ENCODE peak calls at places on chromosomes 13 and 19, in ten cellular contexts. E is transverse colon, A is stomach, W is HCT116, K is breast epithelium, Y is sigmoid colon, V is SK-N-SH, Q is K562, G is HepG2, F is GM12878. L is an unnamed sample. For H3K4me1, the result is how much of the 10 kb centered on the place peaks cover.

GRCh38 chr13:110210604-110210985 is 96.4 kb downstream of the COL4A1 start:
- DNase-seq in E (no peak), A (no peak), W (no peak), K (no peak), Y (no peak), V (no peak), Q (no peak), G (no peak), F (no peak), L (no peak)

GRCh38 chr13:34545461-34545860 is 396.6 kb upstream of the NBEA start:
- DNase-seq in E (no peak), A (no peak), W (no peak), K (no peak), Y (no peak), V (no peak), Q (no peak), G (no peak), F (no peak), L (no peak)

GRCh38 chr19:19615086-19615485 is 3.4 kb downstream of the PBX4 start:
- DNase-seq in E (no peak), A (no peak), W (peak), K (no peak), Y (no peak), V (no peak), Q (no peak), G (no peak), F (no peak), L (no peak)

GRCh38 chr13:109243311-109243951 is 543.0 kb downstream of the IRS2 start:
- DNase-seq in E (no peak), A (no peak), W (peak), K (no peak), Y (no peak), V (no peak), Q (peak), G (no peak), F (no peak), L (no peak)

GRCh38 chr19:2618611-2619010 is 83.9 kb downstream of the GNG7 start:
- DNase-seq in E (peak), A (peak), W (peak), K (no peak), Y (peak), V (no peak), Q (no peak), G (no peak), F (no peak), L (peak)

GRCh38 chr13:24032252-24032651 is 128.3 kb upstream of the SPATA13 start:
- DNase-seq in E (no peak), A (no peak), W (no peak), K (no peak), Y (no peak), V (no peak), Q (no peak), G (no peak), F (no peak), L (no peak)

GRCh38 chr13:97946951-97947588 is 6.4 kb upstream of the IPO5 start:
- DNase-seq in E (no peak), A (no peak), W (no peak), K (no peak), Y (no peak), V (no peak), Q (no peak), G (no peak), F (no peak), L (no peak)

GRCh38 chr13:23289917-23290357 is 109.2 kb downstream of the SGCG start:
- DNase-seq in E (no peak), A (no peak), W (no peak), K (no peak), Y (no peak), V (peak), Q (no peak), G (no peak), F (no peak), L (no peak)

GRCh38 chr19:50513746-50514345 is at the start of gene ASPDH:
- DNase-seq in E (no peak), A (no peak), W (no peak), K (no peak), Y (no peak), V (peak), Q (no peak), G (no peak), F (no peak), L (peak)

GRCh38 chr13:74288361-74288911 is 154.2 kb upstream of the KLF12 start:
- DNase-seq in E (peak), A (peak), W (no peak), K (no peak), Y (peak), V (peak), Q (no peak), G (no peak), F (no peak), L (peak)

GRCh38 chr13:65914707-65915106 is 1315.4 kb downstream of the PCDH9 start:
- DNase-seq in E (no peak), A (no peak), W (no peak), K (no peak), Y (no peak), V (no peak), Q (no peak), G (no peak), F (no peak), L (no peak)

GRCh38 chr13:98103942-98104880 is 38.7 kb upstream of the FARP1 start:
- DNase-seq in E (no peak), A (no peak), W (no peak), K (no peak), Y (no peak), V (peak), Q (no peak), G (peak), F (no peak), L (no peak)

GRCh38 chr13:62110079-62110478 is 694.4 kb upstream of the PCDH20 start:
- DNase-seq in E (no peak), A (no peak), W (no peak), K (no peak), Y (no peak), V (no peak), Q (no peak), G (no peak), F (no peak), L (no peak)

GRCh38 chr19:43872547-43873336 is 45.6 kb downstream of the ZNF283 start:
- DNase-seq in E (no peak), A (no peak), W (peak), K (no peak), Y (no peak), V (no peak), Q (no peak), G (no peak), F (no peak), L (no peak)

GRCh38 chr13:100330662-100331061 is 241.8 kb downstream of the PCCA start:
- DNase-seq in E (no peak), A (no peak), W (no peak), K (no peak), Y (no peak), V (no peak), Q (no peak), G (no peak), F (no peak), L (no peak)

GRCh38 chr13:43776680-43777079 is 10.1 kb downstream of the ENOX1 start:
- DNase-seq in E (no peak), A (no peak), W (no peak), K (no peak), Y (no peak), V (no peak), Q (no peak), G (no peak), F (no peak), L (no peak)

GRCh38 chr19:20179946-20180345 is 12.9 kb downstream of the ZNF486 start:
- DNase-seq in E (no peak), A (no peak), W (no peak), K (no peak), Y (no peak), V (no peak), Q (no peak), G (no peak), F (no peak), L (no peak)

GRCh38 chr13:75691183-75691582 is 55.1 kb downstream of the LMO7 start:
- DNase-seq in E (no peak), A (no peak), W (no peak), K (no peak), Y (no peak), V (no peak), Q (no peak), G (peak), F (no peak), L (no peak)

GRCh38 chr19:30391052-30391451 is 18.9 kb downstream of the ZNF536 start:
- DNase-seq in E (no peak), A (no peak), W (no peak), K (no peak), Y (no peak), V (no peak), Q (no peak), G (no peak), F (no peak), L (no peak)

GRCh38 chr13:112907286-112907685 is 61.7 kb upstream of the MCF2L start:
- DNase-seq in E (no peak), A (no peak), W (no peak), K (peak), Y (no peak), V (no peak), Q (no peak), G (no peak), F (no peak), L (no peak)

GRCh38 chr13:75860935-75861334 is 224.8 kb downstream of the LMO7 start:
- DNase-seq in E (no peak), A (no peak), W (no peak), K (no peak), Y (no peak), V (no peak), Q (no peak), G (no peak), F (no peak), L (no peak)

GRCh38 chr13:113298001-113298945 is 1.2 kb downstream of the LAMP1 start:
- DNase-seq in E (no peak), A (no peak), W (no peak), K (no peak), Y (no peak), V (no peak), Q (peak), G (no peak), F (no peak), L (no peak)

GRCh38 chr13:73189365-73189764 is 130.6 kb downstream of the KLF5 start:
- DNase-seq in E (no peak), A (no peak), W (no peak), K (no peak), Y (no peak), V (no peak), Q (no peak), G (no peak), F (no peak), L (no peak)

GRCh38 chr19:3186891-3187661 is 1.3 kb downstream of the NCLN start:
- DNase-seq in E (peak), A (no peak), W (no peak), K (no peak), Y (no peak), V (no peak), Q (no peak), G (no peak), F (no peak), L (no peak)

GRCh38 chr19:18568367-18568766 is 3.3 kb upstream of the UBA52 start:
- DNase-seq in E (no peak), A (no peak), W (no peak), K (no peak), Y (no peak), V (no peak), Q (no peak), G (no peak), F (no peak), L (no peak)

GRCh38 chr13:87669379-87669978 is 1.7 kb upstream of the SLITRK5 start:
- DNase-seq in E (no peak), A (no peak), W (no peak), K (no peak), Y (no peak), V (peak), Q (no peak), G (peak), F (no peak), L (no peak)

GRCh38 chr19:45376045-45376724 is 5.8 kb upstream of the ERCC2 start:
- DNase-seq in E (no peak), A (no peak), W (peak), K (no peak), Y (peak), V (peak), Q (no peak), G (peak), F (no peak), L (no peak)

GRCh38 chr13:99626461-99627082 is 125.3 kb downstream of the TM9SF2 start:
- DNase-seq in E (no peak), A (no peak), W (peak), K (no peak), Y (no peak), V (no peak), Q (no peak), G (no peak), F (no peak), L (no peak)

GRCh38 chr13:49498211-49498610 is 2.5 kb downstream of the PHF11 start:
- DNase-seq in E (no peak), A (no peak), W (no peak), K (no peak), Y (no peak), V (no peak), Q (no peak), G (no peak), F (no peak), L (no peak)

GRCh38 chr19:48544856-48545750 is 6.9 kb upstream of the SULT2B1 start:
- DNase-seq in E (no peak), A (no peak), W (no peak), K (no peak), Y (no peak), V (no peak), Q (no peak), G (no peak), F (no peak), L (no peak)

GRCh38 chr13:21849323-21849722 is 178.4 kb downstream of the FGF9 start:
- DNase-seq in E (no peak), A (no peak), W (peak), K (no peak), Y (no peak), V (peak), Q (peak), G (peak), F (peak), L (no peak)

GRCh38 chr13:62387642-62388041 is 972.0 kb upstream of the PCDH20 start:
- DNase-seq in E (no peak), A (no peak), W (peak), K (no peak), Y (no peak), V (peak), Q (no peak), G (no peak), F (no peak), L (no peak)

DNA sequence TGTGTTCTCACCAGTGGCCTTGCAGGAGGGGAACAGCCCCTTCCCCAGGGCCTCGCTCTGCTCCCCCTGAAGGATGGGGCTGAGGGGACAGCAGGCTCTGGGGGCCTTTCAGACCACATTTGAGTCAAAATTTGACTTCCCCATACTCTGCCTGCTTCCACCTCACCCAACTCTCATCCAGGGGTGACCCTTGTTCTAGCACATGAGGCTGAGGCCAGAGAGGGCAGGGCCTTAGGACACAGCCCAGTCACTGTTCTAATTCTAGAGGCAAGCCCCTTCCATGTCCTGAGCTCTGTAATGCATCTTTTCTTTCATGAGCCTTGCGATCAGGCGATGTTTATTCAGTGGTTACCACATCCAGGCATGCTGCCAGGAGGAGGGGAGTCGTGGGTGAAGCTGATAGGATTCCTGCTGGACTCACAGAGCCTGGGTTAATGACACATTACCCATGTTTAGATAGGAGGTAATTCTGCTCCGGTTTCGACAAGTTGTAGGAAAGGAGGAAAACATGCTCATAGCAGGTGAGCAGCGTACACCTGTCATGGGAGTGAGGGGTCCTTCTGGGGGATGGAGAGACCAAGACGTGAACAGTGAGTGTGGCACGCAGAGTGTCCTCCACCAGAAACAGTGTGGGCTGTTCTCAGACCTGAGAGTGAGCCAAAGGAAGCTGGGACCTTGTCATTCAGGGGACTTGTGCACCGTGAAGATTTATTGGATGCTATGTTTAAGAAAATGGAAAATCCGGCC is 9.3 kb downstream of the RPS9 start:
- DNase-seq in E (peak), A (peak), W (peak), K (peak), Y (peak), V (peak), Q (peak), G (peak), F (no peak), L (no peak)
- TF ChIP-seq POLR2AphosphoS5 in E (peak), A (peak), W (no peak), K (peak), Y (peak), V (peak), Q (peak), G (no peak), F (no peak), L (peak)

GRCh38 chr19:40464059-40465024 is 1.2 kb downstream of the BLVRB start:
- DNase-seq in E (peak), A (peak), W (peak), K (peak), Y (peak), V (peak), Q (peak), G (peak), F (no peak), L (peak)
- H3K4me1 ChIP-seq in E (under half), A (under half), W (under half), K (under half), Y (under half), V (under half), Q (half or more), G (half or more), F (under half), L (half or more)

DNA sequence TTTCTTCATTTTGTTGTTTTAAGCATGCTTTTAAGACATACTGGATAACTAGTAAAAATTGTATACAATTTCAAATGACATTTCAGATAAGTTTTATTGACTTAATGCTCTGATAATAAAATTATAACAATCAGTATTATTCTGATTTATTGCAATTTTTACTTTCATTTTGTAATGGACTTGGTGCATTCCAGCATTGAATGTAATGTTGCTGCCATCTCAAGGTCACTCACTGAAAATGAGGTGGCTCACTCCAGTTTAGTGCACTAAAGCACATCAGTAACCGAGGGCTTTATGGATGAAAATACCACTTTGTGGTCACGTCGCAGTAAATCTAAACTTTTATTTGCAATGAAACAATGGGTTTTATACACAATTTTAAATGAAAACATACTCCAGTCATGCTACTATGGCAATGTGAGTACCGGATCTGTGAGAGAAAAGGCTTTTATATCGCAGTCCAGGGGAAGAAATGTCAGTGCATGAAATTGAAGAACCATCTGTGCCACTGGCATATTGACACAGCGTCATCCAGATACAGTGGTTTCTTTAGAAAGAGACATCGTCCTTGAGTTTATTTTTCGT is 20.7 kb upstream of the ZNF507 start:
- DNase-seq in E (no peak), A (no peak), W (no peak), K (no peak), Y (no peak), V (no peak), Q (no peak), G (no peak), F (no peak), L (no peak)
- H3K27ac ChIP-seq in E (no peak), A (no peak), W (no peak), K (no peak), Y (no peak), V (no peak), Q (no peak), G (no peak), F (no peak), L (peak)

GRCh38 chr19:55279773-55280643 is at the start of gene HSPBP1:
- DNase-seq in E (peak), A (peak), W (peak), K (peak), Y (peak), V (peak), Q (peak), G (peak), F (peak), L (peak)
- TF ChIP-seq POLR2AphosphoS5 in E (peak), A (peak), W (peak), K (peak), Y (peak), V (peak), Q (no peak), G (peak), F (peak), L (peak)

DNA sequence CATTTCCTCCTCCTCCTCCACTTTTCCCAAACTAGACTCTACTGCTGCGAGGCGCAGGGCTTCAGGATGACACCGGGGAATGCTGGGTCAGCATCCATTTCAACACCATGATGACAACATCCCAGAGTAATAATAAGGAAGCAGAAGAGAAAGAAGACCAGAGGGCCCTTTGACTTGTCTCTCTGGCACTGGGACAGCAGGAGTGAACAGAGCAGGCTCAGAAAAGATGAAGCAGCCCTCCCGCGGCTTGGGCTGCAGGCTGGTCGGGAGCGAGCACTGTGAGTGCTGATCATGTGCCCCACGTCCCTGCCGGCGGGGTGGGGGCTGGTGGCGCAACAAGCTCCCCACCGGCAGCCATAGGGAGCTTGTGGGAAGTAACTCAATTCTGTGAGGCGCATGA is 30.5 kb downstream of the RANBP3 start:
- DNase-seq in E (peak), A (peak), W (no peak), K (no peak), Y (peak), V (no peak), Q (no peak), G (no peak), F (no peak), L (no peak)
- H3K4me1 ChIP-seq in E (half or more), A (half or more), W (under half), K (under half), Y (half or more), V (under half), Q (under half), G (under half), F (under half), L (half or more)

DNA sequence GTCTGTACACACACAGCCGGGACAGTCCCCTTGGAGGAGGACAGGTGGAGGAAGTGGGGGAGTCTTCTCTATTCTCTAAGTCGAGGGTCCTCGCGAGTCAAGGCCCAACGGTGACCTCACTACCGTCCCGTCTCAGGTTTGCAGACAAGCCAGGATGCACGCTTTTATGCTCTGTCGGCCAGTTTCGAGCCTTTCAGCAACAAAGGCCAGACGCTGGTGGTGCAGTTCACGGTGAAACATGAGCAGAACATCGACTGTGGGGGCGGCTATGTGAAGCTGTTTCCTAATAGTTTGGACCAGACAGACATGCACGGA is 840 bp downstream of the CALR start:
- DNase-seq in E (peak), A (no peak), W (no peak), K (no peak), Y (peak), V (no peak), Q (no peak), G (no peak), F (no peak), L (no peak)
- H3K27ac ChIP-seq in E (peak), A (peak), W (peak), K (peak), Y (peak), V (peak), Q (peak), G (peak), F (peak), L (peak)

GRCh38 chr13:80469105-80469840 is 128.3 kb upstream of the SPRY2 start:
- DNase-seq in E (no peak), A (no peak), W (no peak), K (no peak), Y (no peak), V (no peak), Q (no peak), G (no peak), F (no peak), L (no peak)

GRCh38 chr13:80473695-80474094 is 132.8 kb upstream of the SPRY2 start:
- DNase-seq in E (no peak), A (no peak), W (no peak), K (no peak), Y (no peak), V (no peak), Q (no peak), G (peak), F (no peak), L (no peak)

GRCh38 chr13:80465321-80465720 is 124.4 kb upstream of the SPRY2 start:
- DNase-seq in E (no peak), A (no peak), W (no peak), K (no peak), Y (no peak), V (no peak), Q (no peak), G (no peak), F (no peak), L (no peak)

GRCh38 chr13:80475718-80476117 is 134.8 kb upstream of the SPRY2 start:
- DNase-seq in E (no peak), A (no peak), W (no peak), K (no peak), Y (no peak), V (no peak), Q (no peak), G (no peak), F (no peak), L (no peak)

GRCh38 chr13:80469841-80470378 is 129.0 kb upstream of the SPRY2 start:
- DNase-seq in E (peak), A (no peak), W (no peak), K (no peak), Y (peak), V (no peak), Q (no peak), G (no peak), F (no peak), L (no peak)
- TF ChIP-seq POLR2AphosphoS5 in E (peak), A (peak), W (no peak), K (peak), Y (peak), V (peak), Q (no peak), G (no peak), F (no peak), L (no peak)